ENCODE peak calls at places on chromosomes 16 and 17, in four cellular contexts. K is stomach, A is SK-N-SH, W is sigmoid colon. D is an unnamed sample. For H3K9me3, the result is how much of the 10 kb centered on the place peaks cover.

GRCh38 chr16:31093132-31093703 is 1.4 kb downstream of the VKORC1 start:
- DNase-seq in W (no peak), A (peak), K (no peak), D (peak)

GRCh38 chr17:73613947-73614655 is 30.1 kb downstream of the SDK2 start:
- DNase-seq in K (no peak), A (peak), W (no peak), D (no peak)

GRCh38 chr16:21701271-21701670 is 37.5 kb downstream of the OTOA start:
- DNase-seq in W (no peak), K (no peak), A (no peak), D (no peak)

GRCh38 chr16:88531931-88532433 is 38.2 kb upstream of the ZC3H18 start:
- DNase-seq in K (no peak), A (no peak), W (no peak), D (no peak)

GRCh38 chr16:28623172-28623711 is 13.4 kb upstream of the SULT1A1 start:
- DNase-seq in A (no peak), W (no peak), K (peak), D (peak)

GRCh38 chr16:2039286-2040030 is 8.2 kb downstream of the NTHL1 start:
- DNase-seq in K (peak), W (peak), A (peak), D (peak)

GRCh38 chr16:65782537-65783290 is 583.8 kb upstream of the CDH5 start:
- DNase-seq in A (no peak), W (no peak), K (no peak), D (no peak)

GRCh38 chr17:8151641-8152111 is 528 bp downstream of the PER1 start:
- DNase-seq in K (peak), W (peak), A (no peak), D (peak)

GRCh38 chr17:78883533-78884131 is 19.4 kb downstream of the CEP295NL start:
- DNase-seq in K (peak), A (peak), W (peak), D (peak)

GRCh38 chr16:67245189-67245585 is 2.1 kb downstream of the FHOD1 start:
- DNase-seq in K (no peak), W (peak), A (no peak), D (no peak)
- H3K4me3 ChIP-seq in K (peak), W (peak), A (peak), D (no peak)

GRCh38 chr16:66972983-66973382 is 11.9 kb downstream of the CES3 start:
- DNase-seq in K (no peak), W (no peak), A (no peak), D (no peak)

GRCh38 chr16:66973716-66974115 is 12.7 kb downstream of the CES3 start:
- DNase-seq in K (no peak), W (no peak), A (no peak), D (no peak)

GRCh38 chr16:66976746-66977145 is 11.6 kb upstream of the CES4A start:
- DNase-seq in K (no peak), W (no peak), A (no peak), D (peak)

GRCh38 chr16:66977341-66978113 is 10.9 kb upstream of the CES4A start:
- DNase-seq in K (peak), A (peak), W (peak), D (peak)

DNA sequence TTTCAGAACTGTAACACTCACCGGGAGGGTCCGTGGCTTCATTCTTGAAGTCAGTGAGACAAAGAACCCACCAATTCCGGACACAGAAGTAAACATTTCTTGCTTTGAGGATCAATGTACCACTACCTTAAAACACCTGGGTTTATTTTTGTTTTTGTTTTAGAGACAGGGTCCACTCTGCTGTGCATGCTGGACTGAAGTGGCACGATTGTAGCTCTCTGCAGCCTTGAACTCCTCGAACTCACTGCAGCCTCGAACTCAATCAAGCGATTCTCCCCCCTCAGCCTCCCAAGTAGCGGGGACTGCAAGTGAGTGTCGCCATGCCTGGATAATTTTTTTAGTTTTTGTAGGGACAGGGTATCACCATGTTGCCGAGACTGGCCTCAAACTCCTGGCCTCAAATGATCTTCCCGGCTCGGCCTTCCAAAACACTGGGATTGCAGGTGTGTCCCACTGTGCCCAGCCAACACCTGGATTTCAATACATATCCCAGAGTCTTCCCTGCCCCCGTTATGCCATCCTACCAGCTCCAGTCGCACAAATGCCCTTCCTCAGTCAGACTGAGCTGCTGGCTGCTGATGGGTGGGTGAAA is 13.0 kb upstream of the CES4A start:
- DNase-seq in W (no peak), A (no peak), K (no peak), D (no peak)
- TF ChIP-seq POLR2AphosphoS5 in W (no peak), A (no peak), K (no peak), D (no peak)

DNA sequence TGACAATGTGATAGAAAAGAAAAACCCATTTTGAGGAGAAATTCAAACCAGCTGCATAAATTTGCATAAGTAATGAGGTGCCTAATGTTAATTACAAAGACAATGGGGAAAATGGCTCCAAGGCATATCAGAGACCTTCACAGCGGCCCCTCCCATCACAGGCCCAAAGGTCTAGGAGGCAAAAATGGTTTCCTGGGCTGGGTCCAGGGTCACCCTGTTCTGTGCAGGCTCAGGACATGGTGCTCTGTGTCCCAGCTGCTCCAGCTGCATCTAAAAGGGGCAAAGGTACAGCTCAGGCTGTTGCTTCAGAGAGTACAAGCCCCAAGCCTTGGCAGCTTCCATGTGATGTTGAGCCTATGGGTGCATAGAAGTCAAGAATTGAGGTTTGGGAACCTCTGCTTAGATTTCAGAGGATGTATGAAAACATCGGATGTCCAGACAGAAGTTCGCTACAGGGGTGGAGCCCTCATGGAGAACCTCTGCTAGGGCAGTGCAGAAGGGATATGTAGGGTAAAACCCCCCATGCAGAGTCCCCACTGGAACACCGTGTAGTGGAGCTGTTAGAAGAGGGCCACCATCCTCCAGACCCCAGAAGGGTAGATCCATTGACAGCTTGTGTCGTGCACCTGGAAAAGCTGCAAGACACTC is 40.6 kb downstream of the IKZF3 start:
- DNase-seq in W (no peak), A (no peak), K (no peak), D (no peak)
- H3K9me3 ChIP-seq in W (under half), A (under half), K (under half), D (under half)

DNA sequence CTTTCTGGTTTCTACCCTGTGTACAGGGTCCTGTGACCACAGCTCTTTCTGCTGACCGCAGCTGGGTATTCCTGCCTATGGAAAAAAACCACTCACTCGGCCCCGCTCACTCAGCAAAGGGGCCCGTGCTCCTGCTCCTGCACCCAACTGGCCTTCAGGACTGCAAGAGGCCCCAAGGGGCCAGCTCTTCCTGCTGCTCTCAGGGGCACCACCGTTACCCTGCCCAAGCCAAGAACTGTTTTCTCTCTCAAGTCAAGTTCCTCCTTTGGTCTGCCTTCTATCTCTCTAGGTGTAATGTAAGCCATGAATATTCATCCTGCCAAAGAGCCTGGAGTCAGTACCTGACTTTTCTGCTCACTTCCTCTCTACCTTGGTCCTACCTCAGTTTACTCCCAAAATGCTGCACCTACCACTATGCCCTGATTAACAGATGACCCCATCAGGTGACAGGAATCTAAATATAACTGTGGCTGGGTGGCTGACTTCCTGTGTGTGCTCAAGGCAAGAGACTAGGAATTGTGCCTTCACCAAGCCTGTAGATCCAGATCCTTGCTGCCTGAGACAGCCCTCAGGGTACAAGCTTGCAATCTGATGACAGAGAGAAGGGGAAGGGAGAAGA is 20.4 kb upstream of the SCIMP start:
- DNase-seq in A (no peak), W (no peak), K (no peak), D (no peak)
- H3K4me3 ChIP-seq in A (no peak), W (no peak), K (no peak), D (no peak)

DNA sequence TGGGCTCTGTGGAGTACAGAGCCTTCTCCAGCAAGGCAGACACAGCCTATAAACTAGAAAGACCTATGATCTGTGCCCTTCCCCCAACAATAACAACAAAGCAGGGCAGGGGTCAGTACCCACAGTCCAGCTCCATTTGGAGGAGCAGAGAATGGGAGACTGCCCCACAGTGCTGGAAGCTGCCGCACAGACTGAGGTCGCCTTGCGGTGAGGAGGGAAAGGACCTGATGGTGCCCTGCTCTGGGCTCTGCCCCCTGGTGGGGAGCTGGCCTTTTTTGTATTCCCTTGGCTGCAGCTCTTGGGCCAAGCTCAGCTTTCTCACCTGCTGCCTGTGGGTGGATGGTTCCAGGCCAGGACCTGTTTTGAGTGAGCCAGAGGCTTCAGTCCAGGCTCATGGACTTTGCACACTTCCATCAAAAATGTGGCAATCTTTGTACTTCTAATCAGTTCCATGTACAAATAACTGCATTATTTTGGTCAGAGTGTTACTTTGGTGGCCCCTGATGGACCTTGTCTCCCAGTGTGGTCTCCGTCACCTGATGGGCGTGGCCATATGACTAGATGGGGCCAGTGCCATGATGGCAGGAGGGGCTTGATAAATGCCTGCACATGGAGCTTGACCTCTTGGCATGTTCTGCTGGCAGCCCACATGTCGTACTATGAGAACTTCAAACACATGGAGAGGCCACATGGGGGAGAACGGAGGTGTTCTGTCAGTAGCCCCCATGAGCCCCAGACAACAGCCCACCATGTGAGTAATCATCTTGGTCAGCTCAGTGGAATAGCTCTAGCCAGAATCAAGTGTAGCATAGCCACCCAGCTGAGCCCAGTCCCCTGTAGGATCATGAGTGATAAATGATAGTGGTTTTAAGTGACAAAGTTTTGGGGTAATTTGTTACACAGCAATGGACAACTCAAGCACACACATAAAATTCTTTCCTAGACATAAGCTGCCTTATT is 24.2 kb downstream of the B9D1 start:
- DNase-seq in A (peak), K (peak), W (peak), D (peak)
- TF ChIP-seq POLR2AphosphoS5 in A (no peak), K (no peak), W (peak), D (no peak)

DNA sequence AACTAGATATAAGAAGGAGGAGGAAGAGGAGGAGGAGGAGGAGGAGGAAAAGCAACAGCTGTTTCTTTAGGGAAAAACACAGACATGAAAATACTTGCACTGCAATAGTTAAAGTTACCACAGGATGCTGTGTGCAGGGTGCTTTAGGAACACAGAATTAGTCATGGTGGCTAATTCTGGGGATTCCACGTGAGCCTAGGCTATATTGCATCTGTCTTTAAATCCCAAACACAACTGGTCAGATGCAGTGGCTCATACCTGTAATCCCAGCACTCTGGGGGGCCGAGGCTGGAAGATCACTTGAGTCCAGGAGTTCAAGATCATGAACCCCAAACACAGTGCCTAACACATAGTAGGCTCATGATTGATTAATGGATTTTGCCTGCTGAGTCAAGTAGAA is 155.3 kb upstream of the C16orf82 start:
- DNase-seq in W (no peak), K (no peak), A (no peak), D (no peak)
- H3K9me3 ChIP-seq in W (under half), K (under half), A (under half), D (under half)

GRCh38 chr17:1125775-1126120 is 54.0 kb downstream of the ABR start:
- DNase-seq in A (no peak), W (no peak), K (no peak), D (no peak)
- H3K4me3 ChIP-seq in A (no peak), W (no peak), K (no peak), D (no peak)

GRCh38 chr17:81713556-81714411 is 1.7 kb downstream of the SLC25A10 start:
- DNase-seq in K (peak), A (peak), W (peak), D (peak)
- TF ChIP-seq POLR2AphosphoS5 in K (no peak), A (no peak), W (no peak), D (no peak)

GRCh38 chr17:31650756-31651520 is 208.1 kb downstream of the COPRS start:
- DNase-seq in W (no peak), A (no peak), K (no peak), D (no peak)

GRCh38 chr17:31649302-31649701 is 209.7 kb downstream of the COPRS start:
- DNase-seq in A (no peak), W (no peak), K (no peak), D (no peak)

GRCh38 chr17:31646642-31647041 is 212.4 kb downstream of the COPRS start:
- DNase-seq in A (no peak), W (no peak), K (no peak), D (no peak)

DNA sequence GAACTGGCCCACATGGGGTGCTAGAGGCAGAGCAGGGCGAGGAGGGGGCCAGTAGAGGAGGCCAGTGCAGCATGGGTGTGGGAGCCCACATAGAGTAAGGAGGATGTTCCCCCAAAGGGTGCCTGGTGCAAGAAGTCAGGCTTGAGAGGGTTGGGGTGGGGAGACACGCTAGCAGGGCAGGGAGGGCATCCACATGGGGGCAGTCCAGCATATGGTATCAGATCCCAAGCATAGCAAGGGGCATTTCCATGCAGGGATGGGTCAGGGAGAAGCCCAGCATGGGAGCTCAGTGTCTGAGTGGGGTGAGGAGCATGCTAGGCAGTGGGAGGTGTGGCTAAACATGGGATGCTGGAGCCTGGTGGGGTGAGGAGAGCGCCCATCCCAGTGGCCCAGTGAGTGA is 213.7 kb downstream of the COPRS start:
- DNase-seq in K (no peak), W (no peak), A (no peak), D (no peak)
- H3K9me3 ChIP-seq in K (under half), W (under half), A (under half), D (under half)